ENCODE peak calls at places on chromosomes 6 and 20, in six cellular contexts. Q, E, V, O, I and B are unnamed samples.

GRCh38 chr6:16759646-16760535 is 1.4 kb downstream of the ATXN1 start:
- DNase-seq in Q (peak; percentile 74), E (peak; percentile 81), V (peak; percentile 89), O (peak; percentile 93), I (peak; percentile 71), B (peak; percentile 94)

GRCh38 chr6:55399331-55399730 is 72.1 kb downstream of the GFRAL start:
- DNase-seq in Q (no peak), E (no peak), V (no peak), O (no peak), I (no peak), B (no peak)

GRCh38 chr6:157060440-157060949 is 262.8 kb downstream of the TMEM242 start:
- DNase-seq in Q (no peak), E (no peak), V (no peak), O (no peak), I (no peak), B (no peak)

GRCh38 chr6:8707956-8708772 is 272.8 kb upstream of the SLC35B3 start:
- DNase-seq in Q (no peak), E (peak; percentile 52), V (peak; percentile 52), O (no peak), I (peak; percentile 27), B (no peak)

GRCh38 chr20:17530716-17531536 is at the start of gene BFSP1:
- DNase-seq in Q (peak; percentile 35), E (peak; percentile 72), V (peak; percentile 77), O (peak; percentile 56), I (peak; percentile 55), B (peak; percentile 73)

GRCh38 chr6:143536461-143536865 is 24.9 kb upstream of the FUCA2 start:
- DNase-seq in Q (peak; percentile 53), E (peak; percentile 41), V (no peak), O (peak; percentile 65), I (no peak), B (no peak)

GRCh38 chr20:58175836-58176235 is 52.6 kb downstream of the ANKRD60 start:
- DNase-seq in Q (no peak), E (no peak), V (no peak), O (no peak), I (no peak), B (no peak)

GRCh38 chr20:31652917-31653385 is 15.2 kb downstream of the COX4I2 start:
- DNase-seq in Q (no peak), E (no peak), V (no peak), O (no peak), I (no peak), B (no peak)

GRCh38 chr20:59688999-59689398 is 84.7 kb downstream of the PHACTR3 start:
- DNase-seq in Q (no peak), E (no peak), V (no peak), O (no peak), I (no peak), B (no peak)

GRCh38 chr20:45087115-45087785 is 13.7 kb downstream of the KCNS1 start:
- DNase-seq in Q (no peak), E (no peak), V (no peak), O (no peak), I (no peak), B (no peak)

GRCh38 chr6:29748391-29749352 is 25.4 kb downstream of the HLA-F start:
- DNase-seq in Q (peak; percentile 88), E (peak; percentile 93), V (peak; percentile 95), O (peak; percentile 94), I (peak; percentile 82), B (peak; percentile 89)

GRCh38 chr6:108157972-108158441 is 7.8 kb upstream of the NR2E1 start:
- DNase-seq in Q (no peak), E (no peak), V (no peak), O (no peak), I (no peak), B (no peak)

GRCh38 chr6:15594512-15595241 is 68.2 kb downstream of the DTNBP1 start:
- DNase-seq in Q (no peak), E (no peak), V (no peak), O (no peak), I (no peak), B (no peak)

GRCh38 chr6:134223761-134224445 is 94.0 kb downstream of the SGK1 start:
- DNase-seq in Q (no peak), E (no peak), V (no peak), O (no peak), I (no peak), B (no peak)

GRCh38 chr6:34155471-34156300 is 9.8 kb upstream of the GRM4 start:
- DNase-seq in Q (no peak), E (no peak), V (no peak), O (no peak), I (no peak), B (no peak)

GRCh38 chr6:48032156-48032555 is 78.8 kb downstream of the PTCHD4 start:
- DNase-seq in Q (no peak), E (peak; percentile 22), V (no peak), O (no peak), I (peak; percentile 28), B (no peak)

GRCh38 chr6:44161997-44162338 is 3.3 kb downstream of the CAPN11 start:
- DNase-seq in Q (no peak), E (no peak), V (no peak), O (no peak), I (no peak), B (no peak)

GRCh38 chr6:155765275-155766194 is 309.9 kb upstream of the NOX3 start:
- DNase-seq in Q (no peak), E (no peak), V (no peak), O (no peak), I (peak; percentile 12), B (no peak)

GRCh38 chr20:49690899-49691620 is 22.6 kb downstream of the B4GALT5 start:
- DNase-seq in Q (no peak), E (no peak), V (no peak), O (no peak), I (peak; percentile 96), B (no peak)

GRCh38 chr6:163937071-163937470 is 522.6 kb downstream of the QKI start:
- DNase-seq in Q (no peak), E (no peak), V (no peak), O (no peak), I (no peak), B (no peak)

GRCh38 chr20:10319855-10320254 is 101.2 kb downstream of the SNAP25 start:
- DNase-seq in Q (no peak), E (no peak), V (no peak), O (no peak), I (no peak), B (no peak)

GRCh38 chr20:35318502-35319157 is 26.4 kb upstream of the FAM83C start:
- DNase-seq in Q (no peak), E (peak; percentile 85), V (no peak), O (no peak), I (peak; percentile 71), B (no peak)

GRCh38 chr6:157779705-157780604 is 43.1 kb upstream of the SNX9 start:
- DNase-seq in Q (no peak), E (no peak), V (no peak), O (no peak), I (no peak), B (no peak)

GRCh38 chr20:33773412-33774089 is 37.6 kb upstream of the CHMP4B start:
- DNase-seq in Q (no peak), E (no peak), V (no peak), O (no peak), I (no peak), B (no peak)

GRCh38 chr6:131063028-131063763 is at the start of gene EPB41L2:
- DNase-seq in Q (peak; percentile 72), E (peak; percentile 95), V (peak; percentile 97), O (peak; percentile 91), I (peak; percentile 91), B (peak; percentile 53)

GRCh38 chr6:2630362-2630761 is 120.4 kb downstream of the MYLK4 start:
- DNase-seq in Q (no peak), E (peak; percentile 63), V (no peak), O (no peak), I (peak; percentile 79), B (no peak)
- H3K27ac ChIP-seq in Q (no peak overlapping the region), E (no peak overlapping the region), V (no peak overlapping the region), O (peak overlapping the region; percentile 55), I (no peak overlapping the region), B (peak overlapping the region; percentile 96)

GRCh38 chr6:111870751-111871064 is 2.5 kb downstream of the FYN start:
- DNase-seq in Q (no peak), E (no peak), V (no peak), O (no peak), I (peak; percentile 63), B (no peak)
- H3K4me3 ChIP-seq in Q (peak overlapping the region; percentile 91), E (no peak overlapping the region), V (no peak overlapping the region), O (peak overlapping the region; percentile 88), I (peak overlapping the region; percentile 18), B (peak overlapping the region; percentile 79)

GRCh38 chr6:20370393-20370792 is 31.3 kb upstream of the E2F3 start:
- DNase-seq in Q (no peak), E (no peak), V (no peak), O (no peak), I (no peak), B (no peak)

GRCh38 chr6:20370801-20371200 is 30.9 kb upstream of the E2F3 start:
- DNase-seq in Q (no peak), E (no peak), V (no peak), O (no peak), I (no peak), B (no peak)

GRCh38 chr6:20365456-20365855 is 36.2 kb upstream of the E2F3 start:
- DNase-seq in Q (no peak), E (no peak), V (no peak), O (no peak), I (no peak), B (no peak)

GRCh38 chr6:20366082-20366834 is 35.4 kb upstream of the E2F3 start:
- DNase-seq in Q (peak; percentile 49), E (peak; percentile 27), V (no peak), O (no peak), I (no peak), B (no peak)

GRCh38 chr6:20367716-20368485 is 33.8 kb upstream of the E2F3 start:
- DNase-seq in Q (no peak), E (no peak), V (no peak), O (no peak), I (no peak), B (no peak)
- H3K27ac ChIP-seq in Q (peak overlapping the region; percentile 29), E (no peak overlapping the region), V (no peak overlapping the region), O (peak overlapping the region; percentile 65), I (no peak overlapping the region), B (no peak overlapping the region)

GRCh38 chr6:5582758-5583157 is 321.4 kb downstream of the FARS2 start:
- DNase-seq in Q (no peak), E (peak; percentile 15), V (no peak), O (no peak), I (no peak), B (no peak)

GRCh38 chr6:5580736-5581568 is 319.6 kb downstream of the FARS2 start:
- DNase-seq in Q (no peak), E (no peak), V (no peak), O (no peak), I (no peak), B (no peak)

GRCh38 chr6:5587648-5588047 is 326.3 kb downstream of the FARS2 start:
- DNase-seq in Q (no peak), E (no peak), V (no peak), O (no peak), I (no peak), B (no peak)

GRCh38 chr6:5583528-5583927 is 322.2 kb downstream of the FARS2 start:
- DNase-seq in Q (no peak), E (no peak), V (no peak), O (no peak), I (no peak), B (no peak)

DNA sequence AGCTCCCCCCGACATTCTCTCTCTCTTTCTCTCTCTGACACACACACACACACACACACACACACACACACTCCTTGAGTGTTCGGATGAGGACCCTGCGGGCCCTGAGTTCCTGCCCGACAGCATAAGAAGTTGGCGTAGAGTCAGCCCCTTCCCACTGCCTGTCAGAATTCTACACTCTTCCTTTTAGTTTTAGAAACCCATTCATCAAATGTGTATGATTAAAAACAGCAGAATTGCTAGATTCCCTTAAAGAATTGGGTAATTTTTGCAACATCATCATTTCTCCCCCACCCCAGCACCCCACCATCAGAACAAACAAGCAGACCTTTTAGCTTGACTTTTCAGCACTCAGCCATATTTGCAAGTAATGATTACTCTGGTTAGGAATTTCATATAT is 322.8 kb downstream of the FARS2 start:
- DNase-seq in Q (no peak), E (no peak), V (no peak), O (no peak), I (no peak), B (no peak)
- H3K4me3 ChIP-seq in Q (no peak overlapping the region), E (no peak overlapping the region), V (no peak overlapping the region), O (no peak overlapping the region), I (no peak overlapping the region), B (no peak overlapping the region)